ENCODE peak calls at places on chromosomes 13 and 19, in four cellular contexts. D is fibroblast of lung, O is psoas muscle, H is NCI-H1436. C is an unnamed sample.

GRCh38 chr19:47446534-47447469 is 24.9 kb downstream of the SLC8A2 start:
- DNase-seq in O (no peak), D (no peak), H (peak; percentile 56), C (no peak)

GRCh38 chr13:26664942-26665341 is 95.6 kb downstream of the GPR12 start:
- DNase-seq in H (no peak), O (no peak), D (no peak), C (no peak)

GRCh38 chr19:12727745-12728433 is 4.2 kb upstream of the TNPO2 start:
- DNase-seq in H (no peak), D (no peak), O (no peak), C (no peak)

GRCh38 chr19:49665301-49666119 is at the start of the genes BCL2L12 and IRF3:
- DNase-seq in H (peak; percentile 95), D (peak; percentile 90), O (peak; percentile 99), C (peak; percentile 82)

GRCh38 chr13:24682353-24682752 is 2.1 kb downstream of the ATP12A start:
- DNase-seq in O (no peak), D (no peak), H (no peak), C (no peak)

GRCh38 chr19:14632286-14632685 is 42.4 kb downstream of the ADGRE3 start:
- DNase-seq in D (no peak), H (no peak), O (no peak), C (no peak)

GRCh38 chr13:50366488-50367174 is 351.4 kb downstream of the KCNRG start:
- DNase-seq in D (no peak), O (no peak), H (peak; percentile 33), C (no peak)

GRCh38 chr19:28303502-28303901 is 909.4 kb downstream of the UQCRFS1 start:
- DNase-seq in D (no peak), O (no peak), H (no peak), C (no peak)

GRCh38 chr13:64640002-64640401 is 2590.1 kb downstream of the PCDH9 start:
- DNase-seq in O (no peak), H (no peak), D (no peak), C (no peak)

GRCh38 chr19:703651-704446 is 4.9 kb upstream of the PALM start:
- DNase-seq in O (peak; percentile 90), H (no peak), D (no peak), C (no peak)

C was measured in brain pericyte.